ENCODE peak calls at places on chromosomes 6 and 20, in eight cellular contexts. S is lower lobe of right lung; H is CD8-positive, alpha-beta T cell; I is astrocyte of the spinal cord; A is tibial nerve; F is endothelial cell of umbilical vein; Z is transverse colon; C is AG04450. T is an unnamed sample.

GRCh38 chr6:116108836-116109235 is 8.2 kb downstream of the NT5DC1 start:
- DNase-seq in C (no peak), Z (no peak), F (no peak), S (no peak), I (no peak), A (no peak), H (no peak), T (no peak)

GRCh38 chr6:110528051-110528929 is 51.9 kb upstream of the SLC22A16 start:
- DNase-seq in I (peak; percentile 92), F (peak; percentile 91), Z (peak; percentile 29), S (no peak), C (no peak), H (no peak), A (peak; percentile 28), T (peak; percentile 83)

GRCh38 chr6:112639436-112639835 is 292.3 kb downstream of the RFPL4B start:
- DNase-seq in H (no peak), Z (no peak), I (peak; percentile 84), S (no peak), C (peak; percentile 67), F (peak; percentile 73), A (no peak), T (peak; percentile 70)

GRCh38 chr20:770691-771090 is 2.4 kb upstream of the SLC52A3 start:
- DNase-seq in Z (no peak), S (no peak), I (no peak), H (no peak), F (no peak), C (no peak), A (no peak), T (no peak)

GRCh38 chr6:51028271-51028670 is 209.6 kb downstream of the TFAP2B start:
- DNase-seq in A (no peak), F (no peak), Z (no peak), C (no peak), I (peak; percentile 46), S (no peak), H (no peak), T (peak; percentile 46)

GRCh38 chr6:1335367-1336037 is 23.6 kb downstream of the FOXQ1 start:
- DNase-seq in S (peak; percentile 77), C (no peak), Z (peak; percentile 68), A (no peak), F (no peak), H (no peak), I (peak; percentile 78), T (peak; percentile 81)

GRCh38 chr6:124002377-124003081 is 198.9 kb downstream of the NKAIN2 start:
- DNase-seq in A (no peak), H (no peak), C (no peak), Z (no peak), S (no peak), I (peak; percentile 45), F (no peak), T (peak; percentile 44)

GRCh38 chr6:52371656-52372151 is 9.8 kb downstream of the PAQR8 start:
- DNase-seq in I (peak; percentile 42), A (no peak), C (no peak), F (no peak), Z (no peak), S (no peak), H (no peak), T (peak; percentile 20)

GRCh38 chr6:1872649-1873131 is 263.0 kb downstream of the FOXC1 start:
- DNase-seq in H (no peak), F (no peak), Z (no peak), C (peak; percentile 61), S (no peak), A (no peak), I (peak; percentile 32), T (peak; percentile 67)

GRCh38 chr6:30066577-30067459 is at the start of gene PPP1R11:
- DNase-seq in Z (peak; percentile 99), I (peak; percentile 100), C (peak; percentile 97), F (peak; percentile 100), A (peak; percentile 94), H (peak; percentile 100), S (peak; percentile 99), T (peak; percentile 99)

GRCh38 chr6:107956586-107957164 is 1.3 kb downstream of the SEC63 start:
- DNase-seq in A (no peak), I (peak; percentile 47), H (no peak), S (no peak), Z (no peak), C (peak; percentile 8), F (no peak), T (peak; percentile 66)

GRCh38 chr6:41284726-41285125 is 1.8 kb downstream of the TREM1 start:
- DNase-seq in A (no peak), F (no peak), I (no peak), S (peak; percentile 55), H (no peak), Z (no peak), C (no peak), T (peak; percentile 84)

GRCh38 chr6:169839493-169839892 is 88.1 kb downstream of the ERMARD start:
- DNase-seq in I (no peak), F (no peak), H (no peak), C (no peak), A (no peak), S (no peak), Z (no peak), T (no peak)

GRCh38 chr20:24802286-24802820 is 146.7 kb upstream of the CST7 start:
- DNase-seq in Z (no peak), S (peak; percentile 35), I (no peak), F (no peak), C (no peak), A (no peak), H (no peak), T (no peak)

GRCh38 chr6:43310624-43311023 is 2.0 kb upstream of the CRIP3 start:
- DNase-seq in F (no peak), C (no peak), I (no peak), A (no peak), H (no peak), S (no peak), Z (no peak), T (no peak)

GRCh38 chr6:12776291-12776690 is 59.7 kb downstream of the PHACTR1 start:
- DNase-seq in I (no peak), S (no peak), H (no peak), C (no peak), Z (no peak), F (no peak), A (no peak), T (no peak)

GRCh38 chr6:31317036-31317435 is 39.9 kb downstream of the HLA-B start:
- DNase-seq in I (no peak), S (no peak), F (no peak), H (no peak), Z (no peak), A (no peak), C (no peak), T (no peak)

GRCh38 chr6:36098253-36098919 is 31.9 kb upstream of the MAPK13 start:
- DNase-seq in I (no peak), F (no peak), C (no peak), Z (no peak), S (no peak), H (no peak), A (no peak), T (no peak)

GRCh38 chr6:105993341-105993740 is 92.8 kb upstream of the PRDM1 start:
- DNase-seq in I (peak; percentile 34), S (no peak), H (no peak), F (peak; percentile 3), A (no peak), Z (no peak), C (no peak), T (peak; percentile 9)

GRCh38 chr6:105993769-105994521 is 92.2 kb upstream of the PRDM1 start:
- DNase-seq in C (no peak), F (peak; percentile 4), S (peak; percentile 65), Z (peak; percentile 45), I (peak; percentile 27), H (peak; percentile 58), A (no peak), T (peak; percentile 35)

GRCh38 chr6:105992315-105992961 is 93.7 kb upstream of the PRDM1 start:
- DNase-seq in I (peak; percentile 79), Z (peak; percentile 92), C (no peak), S (peak; percentile 89), H (peak; percentile 87), F (peak; percentile 76), A (peak; percentile 69), T (peak; percentile 78)

GRCh38 chr6:105994522-105995402 is 91.4 kb upstream of the PRDM1 start:
- DNase-seq in S (peak; percentile 74), Z (peak; percentile 63), I (peak; percentile 63), H (peak; percentile 28), C (no peak), F (peak; percentile 34), A (peak; percentile 37), T (peak; percentile 54)

GRCh38 chr6:105995403-105995699 is 90.8 kb upstream of the PRDM1 start:
- DNase-seq in H (no peak), S (no peak), I (no peak), A (no peak), C (no peak), F (no peak), Z (no peak), T (no peak)
- H3K4me3 ChIP-seq in H (no peak overlapping the region), S (peak overlapping the region; percentile 66), I (peak overlapping the region; percentile 67), A (peak overlapping the region; percentile 68), C (peak overlapping the region; percentile 70), F (no peak overlapping the region), Z (no peak overlapping the region), T (no peak overlapping the region)

DNA sequence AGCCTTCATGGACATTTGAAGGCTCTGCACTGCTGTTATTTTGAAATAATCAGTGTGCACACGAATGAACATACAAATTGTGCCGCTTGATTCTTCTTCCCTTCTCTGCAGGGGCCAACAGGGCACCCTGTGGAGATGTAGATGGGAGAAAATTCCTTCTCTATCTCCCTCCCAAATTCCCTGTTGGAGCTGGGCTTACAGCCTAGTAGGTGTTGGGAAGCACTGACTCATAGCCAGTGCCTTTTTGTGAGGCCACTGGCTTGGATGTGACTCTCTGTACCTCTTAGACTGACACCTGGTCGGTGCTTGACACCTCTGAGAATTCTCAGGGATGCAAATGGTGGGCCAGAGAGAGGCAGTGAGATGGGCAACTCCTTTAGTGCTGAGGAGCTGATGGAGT is 89.6 kb upstream of the MAP3K7 start:
- DNase-seq in H (no peak), F (no peak), I (no peak), A (no peak), Z (no peak), C (no peak), S (no peak), T (no peak)
- H3K4me3 ChIP-seq in H (no peak overlapping the region), F (no peak overlapping the region), I (no peak overlapping the region), A (no peak overlapping the region), Z (no peak overlapping the region), C (no peak overlapping the region), S (no peak overlapping the region), T (no peak overlapping the region)

DNA sequence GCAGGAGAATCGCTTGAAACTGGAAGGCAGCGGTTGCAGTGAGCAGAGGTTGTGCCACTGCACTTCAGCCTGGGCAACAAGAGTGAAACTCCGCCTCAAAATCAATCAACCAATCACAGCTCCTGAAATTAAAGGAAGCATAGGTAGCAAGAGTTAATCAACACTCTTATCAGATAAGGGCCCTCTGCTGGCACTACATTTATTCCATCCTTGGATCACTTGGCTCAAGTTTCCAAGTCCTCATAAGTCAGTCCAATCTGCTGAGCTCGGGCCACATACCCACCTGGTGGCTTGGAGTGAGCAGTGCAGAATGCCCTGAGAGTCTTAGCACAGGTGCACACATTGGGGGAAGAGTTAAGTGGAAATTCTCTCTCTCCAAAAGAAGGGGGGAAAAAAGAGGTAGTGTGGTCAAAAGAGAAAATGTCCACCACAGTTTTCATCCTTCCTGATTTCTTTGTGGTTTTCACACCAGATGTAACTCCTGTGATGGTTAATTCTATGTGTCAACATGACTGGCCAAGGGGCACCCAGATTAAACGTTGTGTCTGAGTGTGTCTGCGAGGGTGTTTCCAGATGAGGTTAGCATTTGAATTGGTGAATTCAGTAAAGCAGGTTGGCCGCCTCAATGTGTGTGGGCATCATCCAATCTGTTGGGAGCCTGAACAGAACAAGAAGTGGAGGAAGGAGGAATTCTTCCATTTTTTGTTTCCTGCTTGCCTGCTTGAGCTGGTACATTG is 14.2 kb upstream of the FAM8A1 start:
- DNase-seq in C (no peak), S (peak; percentile 63), H (no peak), Z (no peak), F (peak; percentile 11), I (no peak), A (no peak), T (peak; percentile 12)
- H3K4me3 ChIP-seq in C (no peak overlapping the region), S (no peak overlapping the region), H (no peak overlapping the region), Z (no peak overlapping the region), F (no peak overlapping the region), I (no peak overlapping the region), A (no peak overlapping the region), T (no peak overlapping the region)

GRCh38 chr6:158383057-158383456 is 70.8 kb downstream of the TULP4 start:
- DNase-seq in Z (no peak), C (no peak), F (no peak), S (no peak), H (no peak), I (no peak), A (no peak), T (no peak)
- H3K4me3 ChIP-seq in Z (no peak overlapping the region), C (no peak overlapping the region), F (no peak overlapping the region), S (no peak overlapping the region), H (no peak overlapping the region), I (no peak overlapping the region), A (no peak overlapping the region), T (no peak overlapping the region)